ENCODE peak calls at places on chromosome 16, in ten cellular contexts. R is left kidney; K is activated CD4-positive, CD25-positive, alpha-beta regulatory T cell treated with anti-CD3 and anti-CD28 coated beads, Interleukin-2, amount 50 U/mL, for 16 hours; L is progenitor cell of endocrine pancreas; U is neural progenitor cell; Z is stimulated activated CD8-positive, alpha-beta memory T cell treated with anti-CD3 and anti-CD28 coated beads, Interleukin-4, amount 100 ng/mL, for 4 hours; M is CD4-positive, CD25-positive, alpha-beta regulatory T cell; X is HuH-7; E is nephron progenitor cell; J is vagina. W is an unnamed sample.

GRCh38 chr16:84218176-84218776 is 21.5 kb downstream of the KCNG4 start:
- DNase-seq in J (no peak), L (no peak), R (no peak), Z (no peak), E (no peak), K (no peak), U (no peak), M (no peak), X (no peak), W (no peak)

GRCh38 chr16:80725566-80726162 is 78.7 kb downstream of the CDYL2 start:
- DNase-seq in E (no peak), R (no peak), L (no peak), M (no peak), X (no peak), K (no peak), U (no peak), J (no peak), Z (no peak), W (no peak)

GRCh38 chr16:68715471-68715870 is 21.6 kb upstream of the CDH1 start:
- DNase-seq in R (peak), X (no peak), K (no peak), Z (no peak), M (no peak), U (no peak), J (no peak), L (no peak), E (no peak), W (no peak)

GRCh38 chr16:46972429-46972970 is 974 bp downstream of the DNAJA2 start:
- DNase-seq in X (peak), L (no peak), U (no peak), Z (no peak), R (peak), E (no peak), J (no peak), K (no peak), M (peak), W (no peak)

GRCh38 chr16:89988951-89989350 is 30.3 kb downstream of the DBNDD1 start:
- DNase-seq in U (no peak), X (no peak), M (no peak), R (no peak), K (no peak), L (no peak), J (no peak), E (no peak), Z (no peak), W (no peak)

GRCh38 chr16:29320274-29320999 is 86.1 kb downstream of the NPIPB11 start:
- DNase-seq in J (no peak), K (no peak), E (no peak), X (no peak), R (peak), Z (no peak), L (no peak), M (no peak), U (no peak), W (no peak)

GRCh38 chr16:16086653-16087446 is 136.4 kb downstream of the ABCC6 start:
- DNase-seq in L (no peak), M (no peak), X (no peak), Z (no peak), J (no peak), R (peak), E (no peak), K (no peak), U (no peak), W (no peak)

GRCh38 chr16:19393226-19394074 is 24.2 kb upstream of the TMC5 start:
- DNase-seq in X (no peak), L (no peak), R (peak), M (no peak), K (no peak), U (peak), Z (no peak), E (no peak), J (no peak), W (no peak)

GRCh38 chr16:8590161-8590688 is at the start of gene TMEM114:
- DNase-seq in R (peak), U (peak), L (peak), K (no peak), M (no peak), E (peak), J (no peak), Z (no peak), X (no peak), W (no peak)